ENCODE peak calls at places on chromosomes 4 and X, in six cellular contexts. J is CD8-positive, alpha-beta T cell; Y is NCI-H2171; V is lower leg skin; L is stimulated activated CD4-positive, alpha-beta T cell treated with anti-CD3 and anti-CD28 coated beads, Interleukin-1b, Interleukin-23, amount 100 ng/mL, for 24 hours; Z is EL. P is an unnamed sample.

GRCh38 chr4:31518796-31519250 is 798.7 kb downstream of the PCDH7 start:
- DNase-seq in J (no peak), Y (no peak), V (no peak), L (no peak), Z (no peak), P (no peak)

GRCh38 chr4:54541426-54542118 is 116.2 kb upstream of the KIT start:
- DNase-seq in J (no peak), Y (no peak), V (no peak), L (no peak), Z (peak), P (no peak)

GRCh38 chr4:6198768-6199343 is 1.5 kb downstream of the JAKMIP1 start:
- DNase-seq in J (no peak), Y (no peak), V (peak), L (no peak), Z (no peak), P (no peak)

GRCh38 chr4:186726150-186726439 is 2.4 kb upstream of the FAT1 start:
- DNase-seq in J (no peak), Y (no peak), V (no peak), L (no peak), Z (no peak), P (no peak)

GRCh38 chr4:40915318-40916217 is 165.8 kb downstream of the NSUN7 start:
- DNase-seq in J (no peak), Y (no peak), V (peak), L (no peak), Z (peak), P (no peak)

GRCh38 chrX:2650865-2651264 is 40.2 kb upstream of the CD99 start:
- DNase-seq in J (no peak), Y (no peak), V (peak), L (no peak), Z (no peak), P (no peak)

GRCh38 chr4:80111276-80111675 is 38.2 kb upstream of the ANTXR2 start:
- DNase-seq in J (no peak), Y (no peak), V (no peak), L (no peak), Z (no peak), P (no peak)

GRCh38 chrX:79161655-79162054 is 17.2 kb downstream of the GPR174 start:
- DNase-seq in J (peak), Y (no peak), V (no peak), L (no peak), Z (no peak), P (no peak)

GRCh38 chr4:62531250-62531649 is 1331.1 kb downstream of the ADGRL3 start:
- DNase-seq in J (no peak), Y (no peak), V (no peak), L (no peak), Z (no peak), P (no peak)

GRCh38 chr4:82247629-82248028 is 126.2 kb downstream of the HNRNPD start:
- DNase-seq in J (no peak), Y (no peak), V (no peak), L (no peak), Z (no peak), P (no peak)

GRCh38 chr4:148831945-148832344 is 389.7 kb upstream of the NR3C2 start:
- DNase-seq in J (no peak), Y (no peak), V (no peak), L (no peak), Z (peak), P (no peak)

GRCh38 chr4:189771696-189772361 is 168.8 kb upstream of the FRG1 start:
- DNase-seq in J (no peak), Y (no peak), V (no peak), L (no peak), Z (peak), P (no peak)

GRCh38 chrX:24283122-24283789 is 30.6 kb downstream of the SUPT20HL2 start:
- DNase-seq in J (no peak), Y (no peak), V (no peak), L (no peak), Z (no peak), P (peak)

GRCh38 chrX:112901821-112902732 is 61.4 kb upstream of the AMOT start:
- DNase-seq in J (no peak), Y (no peak), V (no peak), L (no peak), Z (no peak), P (no peak)

GRCh38 chrX:40169193-40170086 is 71.7 kb upstream of the BCOR start:
- DNase-seq in J (peak), Y (peak), V (no peak), L (peak), Z (peak), P (peak)

GRCh38 chr4:13386405-13387107 is 97.6 kb downstream of the RAB28 start:
- DNase-seq in J (no peak), Y (no peak), V (no peak), L (no peak), Z (peak), P (no peak)

GRCh38 chr4:140691369-140691768 is 64.8 kb downstream of the TBC1D9 start:
- DNase-seq in J (no peak), Y (no peak), V (no peak), L (no peak), Z (peak), P (peak)

P was measured in uterus.